ENCODE peak calls at places on chromosome 9, in four cellular contexts. P, I, S and J are unnamed samples.

GRCh38 chr9:113898596-113898995 is 22.5 kb downstream of the ZNF618 start:
- DNase-seq in S (no peak), P (no peak), I (no peak), J (no peak)

GRCh38 chr9:128344931-128345605 is 4.7 kb downstream of the SLC27A4 start:
- DNase-seq in I (no peak), P (no peak), S (no peak), J (no peak)

GRCh38 chr9:126420148-126420547 is 93.5 kb downstream of the MVB12B start:
- DNase-seq in S (no peak), I (no peak), P (no peak), J (no peak)

GRCh38 chr9:116101516-116101915 is 52.1 kb upstream of the PAPPA start:
- DNase-seq in S (no peak), P (no peak), I (no peak), J (no peak)

GRCh38 chr9:37732086-37732744 is 21.4 kb upstream of the TRMT10B start:
- DNase-seq in S (no peak), P (no peak), I (no peak), J (peak)

GRCh38 chr9:128138001-128138400 is 10.5 kb upstream of the PTGES2 start:
- DNase-seq in S (no peak), I (no peak), P (no peak), J (no peak)

GRCh38 chr9:114396558-114397218 is 8.9 kb upstream of the AKNA start:
- DNase-seq in I (peak), S (no peak), P (peak), J (no peak)

GRCh38 chr9:5438301-5439162 is 807 bp upstream of the PLGRKT start:
- DNase-seq in S (peak), I (no peak), P (no peak), J (no peak)

GRCh38 chr9:132776268-132776667 is 101.8 kb downstream of the AK8 start:
- DNase-seq in I (no peak), P (no peak), S (no peak), J (no peak)

GRCh38 chr9:127937046-127937382 is 640 bp downstream of the DPM2 start:
- DNase-seq in I (no peak), P (no peak), S (no peak), J (no peak)

GRCh38 chr9:109469646-109470358 is 28.3 kb downstream of the PTPN3 start:
- DNase-seq in I (peak), P (peak), S (peak), J (peak)

GRCh38 chr9:130300739-130301138 is 35.2 kb downstream of the HMCN2 start:
- DNase-seq in I (no peak), S (no peak), P (no peak), J (no peak)

GRCh38 chr9:113620377-113621161 is 157.0 kb downstream of the RGS3 start:
- DNase-seq in S (no peak), P (peak), I (no peak), J (peak)

GRCh38 chr9:76654575-76654974 is 109.7 kb upstream of the PCA3 start:
- DNase-seq in I (no peak), P (no peak), S (no peak), J (no peak)

GRCh38 chr9:72526901-72527800 is 5.7 kb downstream of the TMC1 start:
- DNase-seq in I (peak), P (peak), S (peak), J (peak)

GRCh38 chr9:115637661-115638060 is 515.9 kb upstream of the PAPPA start:
- DNase-seq in P (no peak), I (no peak), S (no peak), J (no peak)

GRCh38 chr9:121771851-121772599 is 120.6 kb downstream of the DAB2IP start:
- DNase-seq in S (no peak), I (no peak), P (no peak), J (no peak)

GRCh38 chr9:115524467-115525059 is 406.6 kb upstream of the TNC start:
- DNase-seq in P (peak), S (no peak), I (peak), J (peak)

GRCh38 chr9:133739408-133740280 is 1.5 kb upstream of the SARDH start:
- DNase-seq in I (no peak), S (no peak), P (peak), J (peak)

GRCh38 chr9:3794005-3794404 is 268.2 kb upstream of the RFX3 start:
- DNase-seq in P (peak), S (no peak), I (no peak), J (no peak)

GRCh38 chr9:76716270-76716669 is 48.0 kb upstream of the PCA3 start:
- DNase-seq in P (no peak), S (no peak), I (no peak), J (no peak)

GRCh38 chr9:18543406-18543965 is 69.5 kb downstream of the ADAMTSL1 start:
- DNase-seq in S (no peak), I (no peak), P (no peak), J (peak)

GRCh38 chr9:32571969-32572899 is 725 bp downstream of the NDUFB6 start:
- DNase-seq in I (peak), S (peak), P (peak), J (peak)

GRCh38 chr9:80605129-80605528 is 1033.4 kb downstream of the TLE4 start:
- DNase-seq in I (no peak), P (peak), S (no peak), J (peak)

GRCh38 chr9:113347479-113347878 is 1.9 kb upstream of the BSPRY start:
- DNase-seq in P (no peak), S (no peak), I (no peak), J (no peak)

GRCh38 chr9:90420714-90421513 is 221.7 kb downstream of the DIRAS2 start:
- DNase-seq in P (no peak), S (no peak), I (no peak), J (no peak)

GRCh38 chr9:89712285-89712684 is 107.5 kb downstream of the GADD45G start:
- DNase-seq in P (no peak), I (no peak), S (no peak), J (peak)

GRCh38 chr9:81829201-81829882 is 98.9 kb upstream of the SPATA31D4 start:
- DNase-seq in S (no peak), I (no peak), P (no peak), J (no peak)

GRCh38 chr9:95003694-95004451 is 277.4 kb downstream of the AOPEP start:
- DNase-seq in P (peak), I (peak), S (no peak), J (peak)

GRCh38 chr9:137023583-137023991 is 4.5 kb downstream of the ABCA2 start:
- DNase-seq in I (no peak), P (no peak), S (no peak), J (no peak)

GRCh38 chr9:69857131-69857530 is 36.5 kb downstream of the CFAP95 start:
- DNase-seq in S (no peak), I (no peak), P (no peak), J (no peak)

GRCh38 chr9:83423815-83424707 is 114.1 kb downstream of the FRMD3 start:
- DNase-seq in P (peak), I (peak), S (no peak), J (no peak)

GRCh38 chr9:71120439-71121247 is 778 bp downstream of the TRPM3 start:
- DNase-seq in I (no peak), S (no peak), P (no peak), J (no peak)

GRCh38 chr9:16030513-16031185 is 477.8 kb downstream of the CCDC171 start:
- DNase-seq in P (no peak), S (peak), I (no peak), J (no peak)

GRCh38 chr9:70588381-70588780 is 173.9 kb upstream of the KLF9 start:
- DNase-seq in P (no peak), S (no peak), I (no peak), J (no peak)

GRCh38 chr9:84153885-84154284 is 173.3 kb downstream of the RMI1 start:
- DNase-seq in S (no peak), I (no peak), P (no peak), J (no peak)

GRCh38 chr9:97697837-97698236 is 697 bp upstream of the XPA start:
- DNase-seq in P (no peak), I (no peak), S (no peak), J (no peak)

GRCh38 chr9:97696025-97696822 is 916 bp downstream of the XPA start:
- DNase-seq in S (no peak), I (no peak), P (peak), J (no peak)

GRCh38 chr9:97695390-97695789 is 1.8 kb downstream of the XPA start:
- DNase-seq in I (peak), S (no peak), P (no peak), J (no peak)

GRCh38 chr9:97696823-97697601 is at the start of gene XPA:
- DNase-seq in I (peak), S (peak), P (peak), J (peak)

DNA sequence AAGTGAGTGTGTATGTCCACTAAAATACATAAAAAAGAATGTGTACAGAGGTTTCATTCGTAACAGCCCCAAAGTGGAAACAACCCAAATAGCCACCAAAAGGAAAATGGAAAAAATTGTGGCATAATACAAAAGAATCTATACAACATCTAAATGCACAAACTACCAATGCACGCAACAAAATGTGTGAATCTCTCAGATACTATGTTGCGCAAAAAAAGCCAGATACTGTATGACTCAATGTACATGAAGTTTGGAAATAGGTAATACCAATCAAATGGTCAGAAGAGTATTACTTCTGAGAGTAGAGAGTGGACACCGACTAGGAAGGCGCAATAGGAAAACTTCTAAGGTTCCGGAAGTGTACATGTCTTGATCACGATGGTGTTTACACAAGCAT is 2.4 kb downstream of the XPA start:
- DNase-seq in I (no peak), P (no peak), S (no peak), J (no peak)
- TF ChIP-seq NFIC in I (no peak), P (no peak), S (no peak), J (no peak)

GRCh38 chr9:36258989-36259315 is 704 bp upstream of the GNE start:
- DNase-seq in S (no peak), I (no peak), P (no peak), J (no peak)
- H3K4me3 ChIP-seq in S (peak), I (peak), P (peak), J (peak)

DNA sequence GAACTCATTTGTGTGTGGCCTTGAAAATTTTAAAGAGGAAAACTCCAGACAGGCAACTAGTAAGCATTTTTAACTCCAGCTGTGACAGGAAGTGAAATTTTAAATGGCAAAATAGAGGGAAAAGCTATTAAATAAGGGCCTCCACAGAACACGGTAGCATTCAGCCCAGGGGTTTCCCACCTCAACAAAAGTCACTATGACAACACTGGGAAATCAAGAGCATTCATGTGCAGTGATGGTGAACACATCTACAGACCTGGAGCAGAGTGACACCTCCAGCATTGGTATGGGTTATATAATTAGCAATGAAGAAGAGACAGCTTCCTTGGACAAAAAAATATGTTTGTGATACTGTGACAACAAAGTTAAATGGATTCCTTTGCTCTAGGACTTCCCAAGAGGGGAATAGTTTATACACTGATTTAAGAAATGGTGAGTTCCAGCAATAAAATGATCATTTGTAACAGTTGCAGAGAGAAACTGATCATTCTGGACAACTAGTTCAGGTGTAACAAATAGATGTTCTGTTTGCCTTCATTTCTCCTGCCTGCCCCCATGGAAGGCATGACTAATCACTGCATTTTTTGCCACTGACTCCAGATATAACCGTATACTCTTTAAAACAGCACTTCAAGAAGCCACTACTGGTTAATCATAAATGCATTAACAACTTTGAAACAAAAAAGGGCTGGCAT is 93.3 kb upstream of the SLC44A1 start:
- DNase-seq in I (no peak), P (no peak), S (no peak), J (no peak)
- TF ChIP-seq NFIC in I (no peak), P (no peak), S (no peak), J (no peak)

GRCh38 chr9:33785914-33786313 is 9.4 kb upstream of the PRSS3 start:
- DNase-seq in P (peak), S (no peak), I (peak), J (no peak)
- H3K4me3 ChIP-seq in P (no peak), S (no peak), I (no peak), J (no peak)